ENCODE peak calls at places on chromosomes 3 and 15, in five cellular contexts. W is mammary epithelial cell, M is RWPE2, H is GM06990, Y is GM23338. U is an unnamed sample. For H3K27me3, the result is how much of the 10 kb centered on the place peaks cover.

GRCh38 chr15:82108489-82109078 is 62.8 kb upstream of the MEX3B start:
- DNase-seq in Y (peak), H (peak), W (peak), M (no peak), U (peak)

GRCh38 chr3:195249858-195250464 is 21.0 kb downstream of the XXYLT1 start:
- DNase-seq in H (no peak), M (no peak), Y (no peak), W (no peak), U (no peak)

GRCh38 chr15:83203543-83203942 is 4.1 kb downstream of the HDGFL3 start:
- DNase-seq in W (no peak), H (no peak), M (no peak), Y (no peak), U (no peak)

GRCh38 chr3:27105904-27106303 is 263.3 kb downstream of the NEK10 start:
- DNase-seq in M (no peak), Y (peak), H (no peak), W (no peak), U (no peak)

GRCh38 chr3:13578246-13578645 is 29.3 kb downstream of the FBLN2 start:
- DNase-seq in Y (no peak), W (no peak), H (no peak), M (no peak), U (no peak)

GRCh38 chr3:161395115-161395514 is 23.8 kb upstream of the SPTSSB start:
- DNase-seq in Y (no peak), W (no peak), H (no peak), M (no peak), U (no peak)

GRCh38 chr3:33044676-33045075 is 52.3 kb downstream of the GLB1 start:
- DNase-seq in H (no peak), Y (no peak), W (no peak), M (no peak), U (no peak)

GRCh38 chr3:133374706-133375105 is 25.1 kb upstream of the BFSP2 start:
- DNase-seq in Y (no peak), H (no peak), W (no peak), M (no peak), U (no peak)

GRCh38 chr3:106265704-106266103 is 396.9 kb upstream of the CBLB start:
- DNase-seq in Y (no peak), W (no peak), M (no peak), H (no peak), U (no peak)

GRCh38 chr3:11238057-11238456 is 34.1 kb upstream of the ATG7 start:
- DNase-seq in M (no peak), W (peak), Y (no peak), H (peak), U (no peak)

GRCh38 chr3:151290673-151291072 is 12.3 kb upstream of the P2RY14 start:
- DNase-seq in M (no peak), W (no peak), H (no peak), Y (no peak), U (no peak)

GRCh38 chr3:161265916-161266571 is 44.9 kb downstream of the NMD3 start:
- DNase-seq in M (no peak), W (peak), Y (no peak), H (no peak), U (no peak)

DNA sequence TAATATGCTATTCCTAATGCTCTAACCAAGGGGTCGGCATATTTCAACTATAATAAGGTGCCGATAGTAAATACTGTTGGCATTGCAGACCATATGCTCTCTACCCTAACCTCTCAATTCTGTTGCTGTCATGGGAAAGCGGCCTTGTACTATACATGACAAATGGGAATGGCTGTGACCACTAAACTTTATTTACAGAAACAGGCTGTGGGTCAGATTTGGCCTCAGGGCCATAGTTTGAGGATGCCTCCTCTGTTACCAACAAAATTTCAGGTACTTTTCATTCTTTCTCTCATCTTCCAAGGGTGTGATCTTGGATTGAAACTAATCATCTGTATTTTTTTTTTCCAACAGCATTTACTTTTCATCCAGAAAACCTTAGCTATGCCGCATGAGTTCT is 242.0 kb downstream of the MAGI1 start:
- DNase-seq in M (no peak), W (no peak), H (no peak), Y (no peak), U (no peak)
- TF ChIP-seq CTCF in M (no peak), W (no peak), H (no peak), Y (no peak), U (no peak)

GRCh38 chr15:78667578-78668236 is 26.7 kb upstream of the CHRNB4 start:
- DNase-seq in H (no peak), Y (no peak), W (no peak), M (no peak), U (no peak)
- H3K27me3 ChIP-seq in H (under half), Y (under half), W (under half), M (under half), U (under half)

GRCh38 chr3:63766261-63766660 is 52.8 kb upstream of the C3orf49 start:
- DNase-seq in W (no peak), Y (no peak), M (no peak), H (no peak), U (no peak)

GRCh38 chr3:63768888-63769287 is 50.2 kb upstream of the C3orf49 start:
- DNase-seq in M (no peak), Y (no peak), W (no peak), H (no peak), U (no peak)

GRCh38 chr3:63762180-63762579 is 56.9 kb upstream of the C3orf49 start:
- DNase-seq in M (no peak), H (no peak), W (no peak), Y (no peak), U (no peak)

GRCh38 chr3:63768415-63768814 is 50.7 kb upstream of the C3orf49 start:
- DNase-seq in M (no peak), Y (no peak), W (no peak), H (no peak), U (no peak)

GRCh38 chr3:63763156-63763555 is 55.9 kb upstream of the C3orf49 start:
- DNase-seq in W (peak), Y (no peak), H (no peak), M (no peak), U (no peak)
- H3K4me3 ChIP-seq in W (no peak), Y (no peak), H (no peak), M (no peak), U (no peak)

GRCh38 chr3:78724886-78725285 is 1042.9 kb downstream of the ROBO1 start:
- DNase-seq in M (no peak), W (no peak), Y (peak), H (no peak), U (no peak)

GRCh38 chr3:78726545-78726944 is 1041.3 kb downstream of the ROBO1 start:
- DNase-seq in Y (peak), W (no peak), H (no peak), M (no peak), U (no peak)

GRCh38 chr3:78718707-78719106 is 1049.1 kb downstream of the ROBO1 start:
- DNase-seq in M (no peak), W (no peak), Y (no peak), H (no peak), U (no peak)

GRCh38 chr3:78725703-78726246 is 1042.0 kb downstream of the ROBO1 start:
- DNase-seq in W (no peak), M (no peak), H (no peak), Y (no peak), U (no peak)

DNA sequence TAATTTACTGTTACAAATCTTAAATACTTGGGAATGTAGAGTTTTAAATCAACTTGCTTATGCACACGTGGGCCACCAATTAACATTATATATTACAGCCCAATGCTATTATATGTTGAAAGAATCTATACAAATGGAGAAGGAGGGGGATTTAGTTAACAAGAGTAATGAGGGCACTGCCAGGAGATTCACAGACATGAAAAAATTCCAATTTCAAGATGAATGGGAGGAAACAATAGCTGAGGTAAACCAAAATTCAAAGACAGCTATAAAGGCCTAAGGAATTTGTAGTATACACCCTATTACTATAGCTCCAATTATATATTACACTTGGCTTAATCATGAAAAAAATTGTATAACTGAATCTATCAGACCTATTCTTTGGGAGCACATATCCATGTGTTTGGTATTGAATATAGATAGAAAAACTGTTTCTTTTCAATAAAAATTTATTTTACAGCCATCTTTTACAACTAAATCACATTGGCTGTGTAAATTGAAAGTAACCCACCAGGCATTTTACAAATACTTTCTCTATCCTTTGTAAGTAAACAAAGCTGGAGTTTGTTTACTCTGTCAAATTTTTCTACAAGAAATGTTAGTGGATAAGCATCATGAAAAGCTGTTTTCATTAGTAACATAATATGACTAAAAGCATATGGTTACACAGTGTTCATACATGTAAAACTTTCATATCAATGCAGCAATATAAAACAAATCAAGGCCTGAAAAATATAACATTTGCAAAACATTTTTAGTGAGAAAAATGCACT is 1045.8 kb downstream of the ROBO1 start:
- DNase-seq in W (no peak), H (no peak), M (no peak), Y (no peak), U (no peak)
- TF ChIP-seq CTCF in W (no peak), H (no peak), M (no peak), Y (no peak), U (no peak)

GRCh38 chr15:31485911-31486461 is 159.4 kb downstream of the KLF13 start:
- DNase-seq in M (peak), Y (no peak), W (no peak), H (no peak), U (no peak)
- H3K27me3 ChIP-seq in M (under half), Y (under half), W (under half), H (under half), U (under half)

DNA sequence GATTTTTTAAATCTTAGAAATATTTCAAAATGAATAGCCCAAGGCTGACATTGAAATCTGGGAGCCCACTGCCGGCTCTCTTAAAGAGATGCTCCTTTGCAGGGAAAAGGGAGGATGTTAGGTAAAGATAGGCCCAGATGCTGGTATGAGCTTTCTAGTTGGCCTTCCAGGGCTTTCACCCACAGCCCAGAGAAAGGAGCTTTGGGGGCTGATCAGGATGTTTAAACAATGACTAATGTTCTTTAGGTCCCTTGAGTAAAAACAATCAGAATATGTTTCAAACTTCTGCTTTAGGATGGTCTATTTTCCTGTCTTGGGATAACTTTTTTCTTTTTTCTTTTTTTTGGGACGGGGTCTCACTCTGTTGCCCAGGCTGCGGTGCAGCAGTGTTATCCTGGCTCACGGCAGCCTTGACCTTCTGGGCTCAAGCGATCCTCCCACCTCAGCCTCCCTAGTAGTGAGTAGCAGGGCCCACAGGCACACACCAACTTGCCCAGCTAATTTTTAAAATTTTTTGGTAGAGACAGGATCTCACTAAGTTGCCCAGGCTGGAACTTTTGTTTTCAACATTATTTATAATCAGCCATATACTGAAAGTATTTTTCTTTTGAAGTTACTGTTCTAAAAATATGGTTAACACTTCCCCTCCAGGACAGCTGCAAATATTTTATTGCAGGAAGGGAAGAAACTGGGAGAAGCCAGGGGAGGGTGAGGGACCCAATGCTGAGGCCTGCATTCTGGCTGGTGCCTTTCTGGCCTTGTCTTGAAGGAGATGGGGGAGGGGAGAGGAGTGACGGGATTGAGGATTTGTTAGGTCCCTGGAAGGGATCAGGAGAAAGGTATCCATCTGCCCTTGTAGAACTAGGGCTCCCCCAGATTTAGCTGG is 70.1 kb downstream of the TRAK1 start:
- DNase-seq in W (no peak), Y (peak), H (no peak), M (no peak), U (no peak)
- H3K4me3 ChIP-seq in W (peak), Y (peak), H (no peak), M (peak), U (no peak)

DNA sequence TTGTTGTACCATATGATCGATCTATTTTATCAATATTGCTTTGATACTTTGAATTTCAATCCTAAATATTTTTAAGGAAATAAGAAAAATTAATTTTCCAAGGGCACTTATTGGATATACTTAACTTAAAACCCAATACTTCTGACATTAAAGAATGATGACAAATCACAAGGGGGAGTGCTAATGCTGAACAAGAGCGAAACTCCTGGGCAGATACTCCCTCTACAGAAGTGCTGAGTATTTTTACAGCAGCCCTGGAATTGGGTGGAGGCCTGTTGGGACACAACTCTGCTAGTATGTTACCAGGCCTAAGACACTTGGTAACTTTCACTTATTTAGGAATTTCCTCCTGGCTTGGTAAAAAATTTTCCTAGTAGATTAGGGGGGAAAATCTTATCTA is 46.2 kb downstream of the DENND6A start:
- DNase-seq in M (no peak), H (no peak), W (peak), Y (no peak), U (no peak)
- TF ChIP-seq CTCF in M (peak), H (no peak), W (peak), Y (peak), U (no peak)

GRCh38 chr3:71887256-71887655 is 102.3 kb upstream of the PROK2 start:
- DNase-seq in Y (no peak), M (no peak), H (no peak), W (no peak), U (no peak)
- H3K27me3 ChIP-seq in Y (under half), M (under half), H (under half), W (under half), U (under half)

GRCh38 chr15:65287515-65287845 is 797 bp upstream of the PARP16 start:
- DNase-seq in H (no peak), W (no peak), Y (no peak), M (no peak), U (no peak)
- H3K4me3 ChIP-seq in H (no peak), W (no peak), Y (no peak), M (no peak), U (no peak)

GRCh38 chr3:56086355-56086754 is 381.9 kb downstream of the ERC2 start:
- DNase-seq in Y (no peak), M (no peak), H (no peak), W (no peak), U (no peak)

GRCh38 chr3:56094170-56094569 is 374.1 kb downstream of the ERC2 start:
- DNase-seq in H (no peak), W (no peak), Y (peak), M (no peak), U (no peak)

GRCh38 chr3:56087460-56087859 is 380.8 kb downstream of the ERC2 start:
- DNase-seq in W (no peak), H (no peak), Y (no peak), M (no peak), U (no peak)

GRCh38 chr3:56089739-56090138 is 378.5 kb downstream of the ERC2 start:
- DNase-seq in H (no peak), M (no peak), W (no peak), Y (peak), U (no peak)
- TF ChIP-seq CTCF in H (no peak), M (no peak), W (no peak), Y (peak), U (no peak)